ENCODE peak calls at places on chromosome 21, in nine cellular contexts. Z, D, B, U, S, X, K, I and G are unnamed samples.

GRCh38 chr21:45035477-45035848 is 38.9 kb upstream of the ADARB1 start:
- DNase-seq in X (peak), D (no peak), U (no peak), B (no peak), I (no peak), K (no peak), S (no peak), Z (no peak), G (no peak)

GRCh38 chr21:43877936-43878575 is 13.0 kb downstream of the AGPAT3 start:
- DNase-seq in K (no peak), X (no peak), B (no peak), Z (no peak), U (no peak), D (no peak), S (no peak), I (no peak), G (no peak)

GRCh38 chr21:45338326-45339017 is 50.8 kb upstream of the POFUT2 start:
- DNase-seq in K (no peak), I (no peak), X (no peak), D (no peak), S (no peak), Z (no peak), B (no peak), U (no peak), G (no peak)

GRCh38 chr21:43645414-43645891 is 13.8 kb downstream of the HSF2BP start:
- DNase-seq in K (peak), X (peak), I (peak), S (peak), Z (peak), B (no peak), U (peak), D (no peak), G (no peak)

GRCh38 chr21:17921579-17922530 is 102.7 kb upstream of the C21orf91 start:
- DNase-seq in Z (no peak), I (peak), K (peak), D (no peak), S (no peak), B (no peak), U (no peak), X (peak), G (no peak)

GRCh38 chr21:29382029-29382654 is 83.4 kb downstream of the BACH1 start:
- DNase-seq in B (no peak), X (no peak), D (no peak), Z (no peak), K (peak), I (peak), U (peak), S (no peak), G (no peak)

GRCh38 chr21:30839304-30839703 is 9.7 kb upstream of the KRTAP7-1 start:
- DNase-seq in X (no peak), D (no peak), Z (peak), U (peak), K (no peak), S (peak), I (peak), B (no peak), G (no peak)

GRCh38 chr21:43806017-43806710 is 16.8 kb downstream of the RRP1 start:
- DNase-seq in U (no peak), I (no peak), K (no peak), B (no peak), D (no peak), X (no peak), S (no peak), Z (no peak), G (no peak)

GRCh38 chr21:33645730-33646129 is 3.4 kb downstream of the ITSN1 start:
- DNase-seq in Z (no peak), I (no peak), S (no peak), U (peak), B (no peak), D (no peak), X (no peak), K (no peak), G (no peak)

GRCh38 chr21:10521091-10521598 is at the start of gene TPTE:
- DNase-seq in D (no peak), I (no peak), U (no peak), B (no peak), Z (peak), S (no peak), X (no peak), K (no peak), G (no peak)

GRCh38 chr21:44301961-44302406 is 2.1 kb downstream of the PFKL start:
- DNase-seq in Z (no peak), D (no peak), X (no peak), I (no peak), S (no peak), B (no peak), K (no peak), U (no peak), G (no peak)

GRCh38 chr21:41009398-41010177 is 158.4 kb upstream of the BACE2 start:
- DNase-seq in X (no peak), I (no peak), Z (no peak), D (no peak), S (no peak), K (no peak), U (no peak), B (no peak), G (no peak)

GRCh38 chr21:31752352-31752751 is 20.4 kb upstream of the SCAF4 start:
- DNase-seq in I (peak), S (no peak), U (peak), Z (no peak), X (no peak), K (no peak), D (no peak), B (no peak), G (no peak)

GRCh38 chr21:31873696-31874599 is 1.1 kb downstream of the HUNK start:
- DNase-seq in K (no peak), S (peak), X (peak), I (no peak), Z (peak), B (peak), D (no peak), U (no peak), G (peak)

GRCh38 chr21:29406385-29406784 is 107.7 kb downstream of the BACH1 start:
- DNase-seq in S (no peak), U (no peak), I (no peak), K (no peak), X (no peak), Z (no peak), D (no peak), B (no peak), G (no peak)

GRCh38 chr21:43974791-43975468 is 37.2 kb upstream of the TRAPPC10 start:
- DNase-seq in S (no peak), X (no peak), D (no peak), I (peak), B (no peak), U (no peak), K (no peak), Z (no peak), G (no peak)

GRCh38 chr21:43921979-43922945 is 57.2 kb downstream of the AGPAT3 start:
- DNase-seq in U (no peak), S (no peak), B (no peak), K (no peak), Z (peak), D (no peak), I (no peak), X (no peak), G (no peak)

GRCh38 chr21:45347048-45347711 is 57.8 kb upstream of the COL18A1 start:
- DNase-seq in X (no peak), K (no peak), S (no peak), B (no peak), Z (no peak), U (no peak), I (no peak), D (no peak), G (no peak)

GRCh38 chr21:31660134-31660565 is 657 bp downstream of the SOD1 start:
- DNase-seq in X (peak), Z (no peak), S (peak), B (no peak), D (no peak), I (peak), U (no peak), K (no peak), G (no peak)

GRCh38 chr21:38663282-38663681 is 142.4 kb upstream of the ETS2 start:
- DNase-seq in U (no peak), D (no peak), K (no peak), I (no peak), X (no peak), S (no peak), Z (no peak), B (no peak), G (no peak)

GRCh38 chr21:43758132-43758619 is 17.9 kb downstream of the CSTB start:
- DNase-seq in B (no peak), X (peak), S (no peak), I (no peak), U (no peak), Z (no peak), K (no peak), D (no peak), G (no peak)

GRCh38 chr21:37675202-37675801 is 241.0 kb downstream of the KCNJ6 start:
- DNase-seq in I (peak), U (no peak), X (peak), S (peak), Z (peak), K (no peak), D (peak), B (peak), G (no peak)

GRCh38 chr21:43882952-43883492 is 18.0 kb downstream of the AGPAT3 start:
- DNase-seq in X (no peak), B (no peak), S (no peak), K (no peak), D (no peak), Z (no peak), U (no peak), I (no peak), G (no peak)

GRCh38 chr21:23811802-23812201 is 1795.5 kb downstream of the MRPL39 start:
- DNase-seq in X (no peak), Z (no peak), B (no peak), S (no peak), K (no peak), I (no peak), D (no peak), U (no peak), G (no peak)

GRCh38 chr21:28938726-28939125 is 54.0 kb downstream of the LTN1 start:
- DNase-seq in K (no peak), S (no peak), D (no peak), X (no peak), B (no peak), Z (no peak), I (no peak), U (no peak), G (no peak)

GRCh38 chr21:35940074-35940927 is 120.0 kb downstream of the SETD4 start:
- DNase-seq in Z (peak), S (peak), X (peak), K (peak), I (peak), D (peak), U (no peak), B (no peak), G (no peak)

GRCh38 chr21:29053656-29054055 is 19.8 kb downstream of the CCT8 start:
- DNase-seq in B (no peak), K (no peak), S (no peak), I (no peak), U (no peak), Z (no peak), X (no peak), D (no peak), G (no peak)

GRCh38 chr21:45990049-45990711 is 8.6 kb downstream of the COL6A1 start:
- DNase-seq in X (peak), D (peak), B (no peak), U (no peak), I (no peak), K (no peak), Z (no peak), S (no peak), G (no peak)

GRCh38 chr21:46092026-46092764 is 5.7 kb upstream of the COL6A2 start:
- DNase-seq in Z (no peak), D (no peak), X (peak), B (no peak), U (no peak), I (no peak), K (peak), S (no peak), G (peak)

GRCh38 chr21:32886339-32886738 is 114.8 kb upstream of the PAXBP1 start:
- DNase-seq in D (no peak), K (no peak), Z (no peak), I (no peak), S (no peak), B (no peak), U (no peak), X (no peak), G (no peak)

GRCh38 chr21:16082038-16082816 is 352.4 kb downstream of the USP25 start:
- DNase-seq in D (no peak), S (peak), U (no peak), B (no peak), X (no peak), K (peak), I (peak), Z (no peak), G (no peak)
- TF ChIP-seq CTCF in D (peak), S (peak), U (peak), B (peak), X (peak), K (peak), I (peak), Z (peak), G (no peak)

GRCh38 chr21:34690041-34690792 is 21.4 kb downstream of the CLIC6 start:
- DNase-seq in B (no peak), S (no peak), U (peak), D (no peak), X (no peak), I (peak), K (no peak), Z (no peak), G (no peak)

GRCh38 chr21:34688715-34689114 is 19.9 kb downstream of the CLIC6 start:
- DNase-seq in D (no peak), U (no peak), K (no peak), I (no peak), Z (no peak), B (no peak), S (no peak), X (no peak), G (no peak)

GRCh38 chr21:34687065-34687464 is 18.3 kb downstream of the CLIC6 start:
- DNase-seq in X (no peak), D (no peak), B (no peak), K (no peak), S (no peak), Z (no peak), U (no peak), I (no peak), G (no peak)

GRCh38 chr21:34690793-34691175 is 22.0 kb downstream of the CLIC6 start:
- DNase-seq in Z (no peak), X (no peak), S (no peak), B (no peak), D (no peak), U (no peak), I (no peak), K (no peak), G (no peak)

GRCh38 chr21:34688145-34688544 is 19.4 kb downstream of the CLIC6 start:
- DNase-seq in X (no peak), U (no peak), S (no peak), K (no peak), B (no peak), Z (no peak), I (peak), D (no peak), G (no peak)
- TF ChIP-seq CTCF in X (no peak), U (peak), S (no peak), K (peak), B (no peak), Z (peak), I (peak), D (no peak), G (no peak)

DNA sequence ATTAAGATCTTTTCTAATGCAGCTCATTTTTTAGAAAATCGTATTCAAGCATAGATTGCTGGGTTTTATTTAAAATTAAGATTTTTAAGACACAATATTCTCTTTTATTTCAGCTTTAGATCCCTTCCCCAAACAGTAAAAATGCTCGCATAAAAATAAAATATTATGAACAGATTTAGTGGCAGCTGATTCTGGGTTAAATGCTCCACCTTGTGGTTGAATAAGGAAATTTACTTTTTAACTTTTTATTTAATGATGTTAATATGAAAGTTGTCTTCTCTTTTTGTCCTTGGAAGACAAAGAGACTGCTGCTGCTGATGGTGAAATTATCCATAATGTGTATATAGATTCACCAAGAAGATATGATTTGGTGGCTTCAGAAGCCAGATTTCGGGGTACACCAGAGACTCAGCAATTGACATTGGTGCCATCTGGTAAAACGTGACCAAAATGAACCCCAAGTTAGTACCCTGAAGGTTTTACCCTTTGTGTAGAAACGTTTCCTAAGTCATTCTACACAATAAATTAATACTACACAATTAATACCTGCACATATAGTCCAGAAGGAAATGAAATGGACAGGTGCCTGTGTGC is 128.0 kb downstream of the ADAMTS1 start:
- DNase-seq in B (no peak), X (no peak), I (peak), U (no peak), D (no peak), S (no peak), Z (peak), K (peak), G (no peak)
- TF ChIP-seq CTCF in B (peak), X (peak), I (no peak), U (peak), D (peak), S (peak), Z (peak), K (peak), G (peak)

GRCh38 chr21:14690886-14691285 is 144.8 kb upstream of the SAMSN1 start:
- DNase-seq in Z (no peak), U (no peak), B (no peak), D (no peak), K (no peak), I (peak), S (no peak), X (no peak), G (no peak)

GRCh38 chr21:14687277-14687642 is 141.1 kb upstream of the SAMSN1 start:
- DNase-seq in U (no peak), X (no peak), S (no peak), I (peak), B (no peak), K (no peak), D (no peak), Z (no peak), G (no peak)

GRCh38 chr21:14693997-14694396 is 147.9 kb upstream of the SAMSN1 start:
- DNase-seq in B (no peak), X (no peak), I (no peak), K (no peak), S (no peak), U (no peak), D (no peak), Z (no peak), G (no peak)

GRCh38 chr21:14688412-14688811 is 142.3 kb upstream of the SAMSN1 start:
- DNase-seq in I (no peak), S (no peak), X (no peak), U (no peak), D (no peak), K (no peak), Z (peak), B (no peak), G (no peak)

DNA sequence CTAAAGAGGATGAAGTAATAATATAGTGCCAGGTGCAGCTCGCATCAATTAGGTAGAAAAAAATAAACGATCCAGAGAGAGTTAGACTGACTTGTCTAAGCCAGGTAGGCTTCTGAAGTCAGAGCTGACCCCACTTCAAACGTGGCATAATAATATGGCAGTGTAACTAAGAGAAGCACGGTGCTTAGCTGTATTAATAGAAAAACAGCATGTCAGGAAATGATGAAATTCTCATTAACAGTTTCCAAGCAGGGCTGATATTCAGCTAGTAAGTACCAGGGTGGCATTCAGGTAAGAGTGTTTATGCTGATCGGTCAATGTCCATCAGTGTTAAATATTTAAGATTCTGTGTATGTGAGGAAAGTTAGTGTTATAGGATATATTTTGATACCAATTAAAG is 145.8 kb upstream of the SAMSN1 start:
- DNase-seq in S (no peak), Z (no peak), K (no peak), D (no peak), X (no peak), B (no peak), U (no peak), I (no peak), G (no peak)
- TF ChIP-seq CTCF in S (no peak), Z (no peak), K (no peak), D (no peak), X (no peak), B (no peak), U (no peak), I (no peak), G (no peak)

DNA sequence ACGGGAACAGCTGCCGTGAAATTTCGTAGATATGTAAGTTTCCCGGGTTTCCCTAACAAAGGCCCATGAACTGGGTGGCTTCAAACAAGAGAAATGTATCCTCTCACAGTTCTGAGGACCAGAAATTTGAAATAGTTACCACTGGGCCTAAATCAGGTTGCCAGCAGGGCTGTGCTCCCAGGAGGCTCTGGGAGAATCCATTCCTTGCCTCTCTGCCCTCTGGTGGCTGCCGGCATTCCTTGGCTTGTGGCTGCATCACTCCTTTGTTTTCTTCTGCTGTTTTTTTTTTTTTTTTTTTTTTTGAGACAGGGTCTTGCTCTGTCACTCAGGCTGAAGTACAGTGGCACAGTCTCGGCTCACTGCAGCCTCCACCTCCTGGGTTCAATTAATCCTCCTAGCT is 23.7 kb downstream of the UMODL1 start:
- DNase-seq in U (no peak), B (no peak), I (no peak), S (no peak), D (no peak), K (no peak), Z (no peak), X (no peak), G (no peak)
- TF ChIP-seq CTCF in U (no peak), B (peak), I (no peak), S (no peak), D (no peak), K (peak), Z (no peak), X (no peak), G (no peak)

GRCh38 chr21:39776589-39776988 is 31.6 kb downstream of the IGSF5 start:
- DNase-seq in B (no peak), K (no peak), I (no peak), S (no peak), X (no peak), D (no peak), U (no peak), Z (no peak), G (no peak)
- TF ChIP-seq CTCF in B (no peak), K (no peak), I (no peak), S (no peak), X (no peak), D (no peak), U (no peak), Z (no peak), G (no peak)

GRCh38 chr21:19781881-19782652 is 1216.1 kb upstream of the NCAM2 start:
- DNase-seq in K (no peak), Z (no peak), X (no peak), I (no peak), U (no peak), S (no peak), B (no peak), D (no peak), G (no peak)
- TF ChIP-seq CTCF in K (no peak), Z (no peak), X (no peak), I (no peak), U (no peak), S (peak), B (no peak), D (no peak), G (no peak)

GRCh38 chr21:42145569-42146250 is 73.2 kb upstream of the ABCG1 start:
- DNase-seq in Z (peak), K (peak), B (no peak), I (no peak), X (peak), U (no peak), D (peak), S (peak), G (peak)
- TF ChIP-seq CTCF in Z (peak), K (peak), B (peak), I (peak), X (peak), U (peak), D (peak), S (peak), G (peak)

GRCh38 chr21:16605588-16605987 is 875.8 kb downstream of the USP25 start:
- DNase-seq in D (no peak), I (no peak), K (no peak), X (no peak), U (no peak), B (no peak), Z (no peak), S (no peak), G (no peak)

DNA sequence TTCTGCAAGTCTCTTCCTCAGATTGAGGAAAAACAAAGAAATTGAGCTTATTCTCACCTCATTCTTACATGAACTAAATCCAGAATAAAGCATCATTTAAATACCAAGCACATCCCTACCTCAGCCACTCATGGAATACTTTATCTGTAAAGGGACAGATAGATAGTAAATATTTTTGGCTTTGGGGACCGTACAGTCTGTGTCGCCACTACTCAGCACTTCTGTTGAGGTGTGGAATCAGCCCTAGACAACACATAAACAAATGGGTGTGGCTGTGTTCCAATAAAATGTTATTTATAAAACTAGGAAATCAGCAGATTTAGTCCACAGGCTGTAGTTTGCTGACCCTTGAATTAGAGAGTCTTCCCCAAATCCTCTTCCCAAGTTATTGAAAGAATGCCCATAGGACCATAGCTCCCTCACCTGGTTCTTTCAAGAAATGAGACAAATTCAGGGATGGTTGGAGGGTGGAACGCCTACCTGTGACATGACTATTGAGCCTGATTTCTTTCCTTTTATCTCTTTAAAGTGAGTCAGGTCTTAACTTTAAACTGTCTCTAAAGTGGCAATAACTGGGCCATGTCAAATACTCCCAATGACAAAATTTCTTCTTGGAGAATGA is 878.5 kb downstream of the USP25 start:
- DNase-seq in D (no peak), S (peak), Z (no peak), U (no peak), K (peak), B (no peak), X (no peak), I (peak), G (no peak)
- TF ChIP-seq CTCF in D (peak), S (peak), Z (no peak), U (peak), K (peak), B (no peak), X (no peak), I (peak), G (no peak)